ENCODE peak calls at places on chromosome 13, in seven cellular contexts. Q is fibroblast of the aortic adventitia, V is cardiac fibroblast, W is prostate gland, O is fibroblast of lung, B is uterus, G is nephron progenitor cell. D is an unnamed sample.

GRCh38 chr13:80604094-80604493 is 263.2 kb upstream of the SPRY2 start:
- DNase-seq in Q (peak), V (peak), W (no peak), O (no peak), B (no peak), G (no peak), D (no peak)

GRCh38 chr13:28621439-28621838 is 37.5 kb upstream of the POMP start:
- DNase-seq in Q (no peak), V (no peak), W (no peak), O (no peak), B (no peak), G (no peak), D (no peak)

GRCh38 chr13:40069173-40070044 is 413.9 kb downstream of the COG6 start:
- DNase-seq in Q (peak), V (peak), W (peak), O (peak), B (peak), G (peak), D (peak)

GRCh38 chr13:19864018-19864338 is 529 bp upstream of the ZMYM5 start:
- DNase-seq in Q (peak), V (peak), W (peak), O (peak), B (peak), G (peak), D (peak)

GRCh38 chr13:100356889-100357288 is 231.7 kb downstream of the GGACT start:
- DNase-seq in Q (no peak), V (peak), W (no peak), O (peak), B (no peak), G (no peak), D (no peak)

GRCh38 chr13:48155850-48156249 is 60.9 kb upstream of the MED4 start:
- DNase-seq in Q (peak), V (peak), W (peak), O (peak), B (no peak), G (no peak), D (no peak)

GRCh38 chr13:54194233-54195024 is 1165.8 kb downstream of the OLFM4 start:
- DNase-seq in Q (no peak), V (no peak), W (no peak), O (no peak), B (no peak), G (no peak), D (no peak)

GRCh38 chr13:25095862-25096453 is at the start of gene PABPC3:
- DNase-seq in Q (no peak), V (no peak), W (no peak), O (peak), B (no peak), G (no peak), D (no peak)

GRCh38 chr13:108214511-108215383 is 589 bp downstream of the LIG4 start:
- DNase-seq in Q (no peak), V (no peak), W (no peak), O (no peak), B (peak), G (peak), D (no peak)

GRCh38 chr13:96650301-96650886 is 343.9 kb downstream of the OXGR1 start:
- DNase-seq in Q (peak), V (peak), W (no peak), O (peak), B (no peak), G (no peak), D (no peak)

GRCh38 chr13:40404967-40405716 is 261.3 kb downstream of the FOXO1 start:
- DNase-seq in Q (no peak), V (no peak), W (no peak), O (no peak), B (no peak), G (no peak), D (no peak)

GRCh38 chr13:20499986-20500385 is 25.7 kb downstream of the CRYL1 start:
- DNase-seq in Q (no peak), V (peak), W (no peak), O (no peak), B (no peak), G (no peak), D (no peak)

GRCh38 chr13:99269627-99270252 is 11.6 kb upstream of the GPR18 start:
- DNase-seq in Q (peak), V (peak), W (no peak), O (peak), B (no peak), G (no peak), D (no peak)

GRCh38 chr13:51793570-51794273 is 10.2 kb downstream of the DHRS12 start:
- DNase-seq in Q (peak), V (peak), W (no peak), O (peak), B (no peak), G (no peak), D (no peak)

GRCh38 chr13:95754069-95754468 is 77.1 kb downstream of the DNAJC3 start:
- DNase-seq in Q (peak), V (no peak), W (no peak), O (no peak), B (no peak), G (no peak), D (no peak)

GRCh38 chr13:57680609-57681008 is 49.1 kb downstream of the PCDH17 start:
- DNase-seq in Q (no peak), V (no peak), W (no peak), O (no peak), B (no peak), G (no peak), D (no peak)

GRCh38 chr13:111202745-111203144 is 87.6 kb downstream of the ARHGEF7 start:
- DNase-seq in Q (peak), V (peak), W (no peak), O (peak), B (no peak), G (no peak), D (no peak)

GRCh38 chr13:80161219-80161618 is 179.7 kb downstream of the SPRY2 start:
- DNase-seq in Q (no peak), V (no peak), W (no peak), O (no peak), B (no peak), G (no peak), D (no peak)

GRCh38 chr13:34246511-34246910 is 428.6 kb downstream of the RFC3 start:
- DNase-seq in Q (no peak), V (peak), W (no peak), O (peak), B (no peak), G (no peak), D (no peak)

GRCh38 chr13:31008400-31009115 is 76.1 kb downstream of the TEX26 start:
- DNase-seq in Q (no peak), V (peak), W (no peak), O (no peak), B (no peak), G (no peak), D (no peak)

GRCh38 chr13:72125561-72125960 is 258.6 kb upstream of the DACH1 start:
- DNase-seq in Q (no peak), V (peak), W (no peak), O (no peak), B (no peak), G (no peak), D (no peak)

GRCh38 chr13:70385852-70386251 is 277.6 kb upstream of the KLHL1 start:
- DNase-seq in Q (no peak), V (no peak), W (no peak), O (no peak), B (no peak), G (no peak), D (no peak)

GRCh38 chr13:101618440-101619187 is 166.1 kb downstream of the ITGBL1 start:
- DNase-seq in Q (no peak), V (no peak), W (no peak), O (no peak), B (no peak), G (no peak), D (no peak)

DNA sequence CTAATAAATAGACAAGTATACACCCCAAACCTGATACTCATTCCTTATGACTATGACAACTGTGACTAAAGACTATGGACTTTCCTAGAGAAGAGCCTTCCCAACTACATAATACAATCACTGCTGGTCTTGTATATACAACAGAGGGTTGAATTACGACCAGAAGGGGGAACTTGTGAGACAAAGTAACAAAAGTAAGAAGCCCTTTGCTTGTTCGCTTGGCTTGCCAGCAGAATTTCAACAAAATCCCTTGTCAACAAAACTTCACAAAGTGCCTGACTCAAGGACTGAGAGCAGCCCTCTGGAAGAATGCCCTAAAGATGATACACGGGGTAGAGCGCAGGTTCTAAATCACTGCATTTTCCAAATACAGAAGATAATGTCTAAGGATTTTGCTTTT is 99.4 kb downstream of the WASF3 start:
- DNase-seq in Q (peak), V (peak), W (no peak), O (peak), B (no peak), G (no peak), D (peak)
- TF ChIP-seq CTCF in Q (peak), V (no peak), W (no peak), O (peak), B (no peak), G (no peak), D (peak)

GRCh38 chr13:32448224-32448623 is 20.3 kb upstream of the N4BP2L1 start:
- DNase-seq in Q (no peak), V (no peak), W (no peak), O (no peak), B (no peak), G (no peak), D (no peak)

GRCh38 chr13:32446220-32446619 is 18.3 kb upstream of the N4BP2L1 start:
- DNase-seq in Q (no peak), V (no peak), W (no peak), O (no peak), B (no peak), G (no peak), D (no peak)

GRCh38 chr13:32446778-32447465 is 19.0 kb upstream of the N4BP2L1 start:
- DNase-seq in Q (peak), V (no peak), W (no peak), O (no peak), B (no peak), G (no peak), D (no peak)

GRCh38 chr13:32445461-32445860 is 17.5 kb upstream of the N4BP2L1 start:
- DNase-seq in Q (no peak), V (no peak), W (no peak), O (no peak), B (no peak), G (no peak), D (no peak)

DNA sequence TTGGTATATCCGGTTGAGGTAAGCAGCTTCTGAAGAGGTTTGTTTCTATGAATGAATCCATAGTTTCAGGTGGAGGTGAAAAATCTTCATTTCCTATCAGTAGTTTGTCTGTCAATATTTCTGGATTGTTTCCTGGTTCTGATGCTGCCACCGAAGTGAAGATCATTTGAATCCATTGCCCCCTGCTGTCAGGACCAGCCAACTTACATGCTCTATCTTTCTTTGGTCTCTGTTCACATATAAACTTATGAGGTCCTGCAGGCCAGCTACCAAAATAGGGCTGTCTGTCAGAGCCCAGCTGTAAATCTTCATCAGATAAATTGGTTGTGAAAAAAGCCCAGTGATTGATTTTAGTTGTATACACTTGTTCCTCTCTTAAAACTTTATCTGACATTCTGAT is 15.2 kb upstream of the N4BP2L1 start:
- DNase-seq in Q (no peak), V (peak), W (peak), O (peak), B (no peak), G (no peak), D (no peak)
- TF ChIP-seq CTCF in Q (no peak), V (peak), W (no peak), O (peak), B (peak), G (no peak), D (peak)

GRCh38 chr13:43470610-43471009 is 316.2 kb downstream of the ENOX1 start:
- DNase-seq in Q (no peak), V (no peak), W (no peak), O (peak), B (no peak), G (no peak), D (no peak)
- TF ChIP-seq CTCF in Q (no peak), V (no peak), W (no peak), O (no peak), B (no peak), G (no peak), D (no peak)

GRCh38 chr13:46288570-46289259 is 77.0 kb downstream of the LRRC63 start:
- DNase-seq in Q (peak), V (peak), W (peak), O (peak), B (no peak), G (peak), D (no peak)

GRCh38 chr13:46286972-46287371 is 75.2 kb downstream of the LRRC63 start:
- DNase-seq in Q (no peak), V (no peak), W (no peak), O (no peak), B (no peak), G (no peak), D (no peak)

GRCh38 chr13:46289260-46289955 is 77.7 kb downstream of the LRRC63 start:
- DNase-seq in Q (no peak), V (no peak), W (no peak), O (no peak), B (no peak), G (no peak), D (no peak)
- TF ChIP-seq CTCF in Q (no peak), V (no peak), W (no peak), O (no peak), B (no peak), G (no peak), D (no peak)

DNA sequence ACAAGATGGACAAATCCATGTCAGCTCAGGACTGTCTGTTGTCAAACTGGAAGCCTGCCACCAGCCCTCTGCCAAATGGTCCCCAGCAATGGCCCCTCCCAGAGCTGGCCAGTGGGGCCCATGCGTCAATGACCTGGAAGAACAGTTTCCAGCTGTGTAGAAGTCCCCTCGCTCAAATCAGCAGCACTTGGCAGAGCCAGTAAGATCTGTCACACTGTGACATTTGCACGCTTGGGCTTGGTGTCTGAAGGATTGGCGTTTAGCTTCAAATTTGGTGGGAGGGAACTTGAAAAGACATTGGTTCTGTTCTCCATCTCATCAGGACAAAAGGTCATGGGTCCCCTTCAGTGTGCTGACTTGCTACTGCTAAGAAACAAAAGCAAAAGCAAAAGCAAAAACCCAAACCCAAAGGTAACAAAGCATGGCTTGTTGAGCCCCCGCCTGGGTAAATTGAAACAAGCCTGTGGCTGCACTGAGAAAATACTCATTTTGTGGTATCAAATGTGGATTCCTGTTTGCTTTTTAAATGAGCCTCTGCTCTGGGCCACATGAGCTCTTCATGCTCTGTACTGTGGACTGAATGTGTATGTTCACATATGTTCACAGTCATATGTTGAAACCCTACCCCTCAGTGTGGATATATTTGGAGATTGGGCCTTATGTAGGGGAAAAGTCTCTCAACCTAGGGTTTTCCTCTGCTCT is 253.6 kb upstream of the MAB21L1 start:
- DNase-seq in Q (no peak), V (no peak), W (no peak), O (no peak), B (no peak), G (no peak), D (no peak)
- TF ChIP-seq CTCF in Q (no peak), V (no peak), W (no peak), O (no peak), B (no peak), G (no peak), D (no peak)

DNA sequence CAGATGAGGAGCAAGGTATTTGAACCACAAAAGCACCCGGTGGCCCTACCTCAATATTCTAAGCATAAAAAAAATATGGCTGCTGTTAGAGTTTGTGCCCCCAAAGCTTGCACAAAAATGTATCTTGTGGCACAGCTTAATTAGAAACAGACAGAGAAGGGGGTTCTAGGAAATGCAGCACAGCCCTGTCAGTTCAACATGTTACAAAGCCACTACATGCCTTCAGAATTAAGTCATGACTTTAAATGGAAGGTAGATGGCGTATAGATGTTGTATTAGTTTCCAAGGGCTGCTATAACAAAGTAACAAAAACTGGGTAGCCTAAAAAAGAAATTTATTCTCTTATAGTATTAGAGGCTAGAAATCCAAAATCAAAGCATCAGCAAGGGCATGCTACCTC is 703.8 kb downstream of the DIAPH3 start:
- DNase-seq in Q (no peak), V (peak), W (no peak), O (peak), B (no peak), G (no peak), D (no peak)
- TF ChIP-seq CTCF in Q (no peak), V (no peak), W (no peak), O (no peak), B (no peak), G (no peak), D (no peak)

D was measured in AG09319.